ENCODE peak calls at places on chromosome 22, in ten cellular contexts. V is AG04450, J is testis, H is Peyer's patch, K is cardiac fibroblast, N is dorsolateral prefrontal cortex, T is epithelial cell of proximal tubule, G is tibial nerve, A is left ventricle myocardium inferior, U is fibroblast of the aortic adventitia. D is an unnamed sample.

GRCh38 chr22:50705219-50705691 is 32.6 kb downstream of the SHANK3 start:
- DNase-seq in V (peak), J (peak), H (no peak), K (peak), N (peak), T (no peak), G (peak), A (peak), U (peak), D (no peak)

GRCh38 chr22:44580176-44580575 is 82.1 kb upstream of the RTL6 start:
- DNase-seq in V (no peak), J (no peak), H (no peak), K (no peak), N (peak), T (no peak), G (no peak), A (no peak), U (no peak), D (no peak)

GRCh38 chr22:23678133-23678532 is 12.7 kb upstream of the RGL4 start:
- DNase-seq in V (no peak), J (no peak), H (no peak), K (no peak), N (peak), T (no peak), G (no peak), A (no peak), U (no peak), D (no peak)

GRCh38 chr22:45129703-45130524 is 33.8 kb upstream of the NUP50 start:
- DNase-seq in V (no peak), J (no peak), H (no peak), K (no peak), N (no peak), T (no peak), G (no peak), A (no peak), U (no peak), D (no peak)

GRCh38 chr22:47786650-47787290 is 1024.3 kb downstream of the TBC1D22A start:
- DNase-seq in V (no peak), J (no peak), H (no peak), K (no peak), N (no peak), T (no peak), G (no peak), A (no peak), U (no peak), D (no peak)

GRCh38 chr22:32112380-32112779 is 46.7 kb downstream of the C22orf42 start:
- DNase-seq in V (no peak), J (no peak), H (no peak), K (no peak), N (no peak), T (no peak), G (no peak), A (no peak), U (no peak), D (no peak)

GRCh38 chr22:44186737-44187136 is 6.0 kb downstream of the PARVG start:
- DNase-seq in V (no peak), J (no peak), H (no peak), K (no peak), N (no peak), T (no peak), G (no peak), A (no peak), U (no peak), D (no peak)

GRCh38 chr22:23042179-23042578 is 28.1 kb upstream of the GNAZ start:
- DNase-seq in V (no peak), J (no peak), H (no peak), K (no peak), N (no peak), T (no peak), G (no peak), A (no peak), U (no peak), D (no peak)

GRCh38 chr22:35547993-35548761 is 7.5 kb downstream of the RASD2 start:
- DNase-seq in V (no peak), J (no peak), H (no peak), K (peak), N (no peak), T (no peak), G (no peak), A (no peak), U (no peak), D (no peak)

GRCh38 chr22:46028069-46028991 is 51.4 kb upstream of the WNT7B start:
- DNase-seq in V (no peak), J (no peak), H (no peak), K (no peak), N (peak), T (no peak), G (no peak), A (peak), U (no peak), D (no peak)

GRCh38 chr22:43047605-43048004 is 32.7 kb upstream of the PACSIN2 start:
- DNase-seq in V (no peak), J (no peak), H (no peak), K (no peak), N (no peak), T (no peak), G (no peak), A (no peak), U (no peak), D (no peak)

GRCh38 chr22:32548039-32548438 is 73.4 kb downstream of the FBXO7 start:
- DNase-seq in V (no peak), J (no peak), H (no peak), K (no peak), N (no peak), T (no peak), G (no peak), A (no peak), U (no peak), D (no peak)

GRCh38 chr22:17155941-17156340 is 3.1 kb downstream of the HDHD5 start:
- DNase-seq in V (no peak), J (no peak), H (no peak), K (no peak), N (no peak), T (no peak), G (no peak), A (no peak), U (no peak), D (no peak)

GRCh38 chr22:36221799-36222751 is 17.3 kb downstream of the APOL2 start:
- DNase-seq in V (no peak), J (peak), H (peak), K (peak), N (no peak), T (no peak), G (no peak), A (no peak), U (peak), D (no peak)

GRCh38 chr22:50313021-50313420 is 5.6 kb upstream of the PLXNB2 start:
- DNase-seq in V (no peak), J (no peak), H (no peak), K (no peak), N (no peak), T (no peak), G (no peak), A (no peak), U (no peak), D (no peak)

GRCh38 chr22:18063311-18063710 is 14.5 kb upstream of the PEX26 start:
- DNase-seq in V (no peak), J (no peak), H (no peak), K (no peak), N (no peak), T (no peak), G (no peak), A (no peak), U (no peak), D (no peak)

GRCh38 chr22:38799265-38800002 is 5.5 kb upstream of the DNAL4 start:
- DNase-seq in V (no peak), J (no peak), H (no peak), K (peak), N (no peak), T (no peak), G (no peak), A (no peak), U (peak), D (peak)

GRCh38 chr22:39029227-39029626 is 8.3 kb downstream of the APOBEC3D start:
- DNase-seq in V (no peak), J (no peak), H (no peak), K (no peak), N (no peak), T (no peak), G (no peak), A (no peak), U (no peak), D (no peak)

GRCh38 chr22:35838849-35839646 is 121.4 kb downstream of the APOL5 start:
- DNase-seq in V (peak), J (peak), H (no peak), K (peak), N (no peak), T (no peak), G (peak), A (no peak), U (peak), D (peak)

GRCh38 chr22:50702821-50703725 is 30.4 kb downstream of the SHANK3 start:
- DNase-seq in V (no peak), J (no peak), H (no peak), K (no peak), N (peak), T (no peak), G (no peak), A (peak), U (no peak), D (no peak)

GRCh38 chr22:46111645-46112306 is 38.5 kb upstream of the PPARA start:
- DNase-seq in V (no peak), J (no peak), H (no peak), K (no peak), N (no peak), T (no peak), G (no peak), A (no peak), U (no peak), D (peak)

GRCh38 chr22:35642305-35642741 is 5.9 kb upstream of the APOL6 start:
- DNase-seq in V (no peak), J (peak), H (peak), K (peak), N (no peak), T (no peak), G (no peak), A (no peak), U (peak), D (peak)

GRCh38 chr22:44892803-44893730 is 116.7 kb downstream of the PHF21B start:
- DNase-seq in V (no peak), J (no peak), H (no peak), K (no peak), N (no peak), T (no peak), G (no peak), A (no peak), U (no peak), D (no peak)

GRCh38 chr22:30393322-30393680 is 3.5 kb upstream of the SEC14L2 start:
- DNase-seq in V (no peak), J (no peak), H (no peak), K (no peak), N (no peak), T (no peak), G (no peak), A (no peak), U (no peak), D (no peak)

GRCh38 chr22:31526275-31526674 is 29.9 kb downstream of the SFI1 start:
- DNase-seq in V (no peak), J (no peak), H (no peak), K (no peak), N (no peak), T (no peak), G (no peak), A (no peak), U (no peak), D (no peak)

GRCh38 chr22:30457964-30458363 is 13.9 kb downstream of the SEC14L3 start:
- DNase-seq in V (no peak), J (no peak), H (no peak), K (no peak), N (no peak), T (no peak), G (no peak), A (no peak), U (no peak), D (no peak)

GRCh38 chr22:43446881-43447280 is 35.1 kb downstream of the MPPED1 start:
- DNase-seq in V (no peak), J (peak), H (no peak), K (no peak), N (no peak), T (no peak), G (no peak), A (no peak), U (no peak), D (no peak)

GRCh38 chr22:46450931-46451660 is 86.3 kb downstream of the CELSR1 start:
- DNase-seq in V (no peak), J (no peak), H (no peak), K (no peak), N (no peak), T (no peak), G (no peak), A (no peak), U (no peak), D (no peak)

GRCh38 chr22:39932918-39933649 is 27.1 kb upstream of the TMA7B start:
- DNase-seq in V (no peak), J (no peak), H (peak), K (peak), N (no peak), T (no peak), G (no peak), A (no peak), U (peak), D (peak)

GRCh38 chr22:25081409-25081824 is 118.2 kb upstream of the CRYBB3 start:
- DNase-seq in V (no peak), J (peak), H (no peak), K (peak), N (no peak), T (no peak), G (peak), A (no peak), U (no peak), D (no peak)
- TF ChIP-seq CTCF in V (peak), J (peak), H (peak), K (peak), N (no peak), T (peak), G (no peak), A (peak), U (peak), D (peak)

GRCh38 chr22:20999350-21000214 is 2.3 kb downstream of the THAP7 start:
- DNase-seq in V (no peak), J (no peak), H (no peak), K (no peak), N (no peak), T (no peak), G (no peak), A (no peak), U (no peak), D (no peak)
- TF ChIP-seq CTCF in V (no peak), J (no peak), H (no peak), K (no peak), N (no peak), T (no peak), G (no peak), A (no peak), U (no peak), D (no peak)

DNA sequence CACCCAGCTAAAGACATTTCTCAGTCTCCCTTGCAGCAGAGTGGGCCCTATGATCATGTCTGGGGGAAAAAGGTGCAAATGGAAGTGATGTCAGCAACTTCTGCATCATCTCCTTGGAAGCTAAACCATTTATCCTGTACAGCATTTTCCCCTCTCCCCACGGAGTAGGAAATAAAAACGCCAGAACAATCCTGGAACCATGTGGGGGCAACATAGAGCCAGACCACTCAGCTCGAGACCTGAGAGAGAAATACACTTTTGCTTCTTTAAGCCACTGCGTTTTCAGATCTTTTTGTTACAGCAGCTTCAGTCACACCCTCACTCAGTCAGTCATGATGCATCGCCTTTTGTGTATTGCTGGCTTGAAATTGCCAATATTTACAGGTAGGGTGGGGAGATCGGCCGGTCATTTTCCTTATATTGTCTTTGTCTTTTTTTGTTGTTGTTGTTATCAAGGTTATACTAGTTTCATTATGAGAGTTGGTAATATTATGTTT is 9.1 kb upstream of the RAC2 start:
- DNase-seq in V (no peak), J (no peak), H (no peak), K (no peak), N (no peak), T (no peak), G (no peak), A (no peak), U (no peak), D (no peak)
- TF ChIP-seq CTCF in V (no peak), J (no peak), H (no peak), K (no peak), N (no peak), T (no peak), G (no peak), A (no peak), U (no peak), D (no peak)

GRCh38 chr22:27372969-27373670 is 428.4 kb downstream of the MN1 start:
- DNase-seq in V (no peak), J (no peak), H (no peak), K (no peak), N (no peak), T (no peak), G (no peak), A (no peak), U (no peak), D (no peak)
- TF ChIP-seq CTCF in V (no peak), J (no peak), H (peak), K (no peak), N (no peak), T (no peak), G (no peak), A (no peak), U (no peak), D (no peak)

GRCh38 chr22:21728270-21728669 is 7.3 kb downstream of the YPEL1 start:
- DNase-seq in V (no peak), J (no peak), H (no peak), K (no peak), N (no peak), T (no peak), G (no peak), A (no peak), U (no peak), D (no peak)

GRCh38 chr22:21727768-21728167 is 7.8 kb downstream of the YPEL1 start:
- DNase-seq in V (no peak), J (no peak), H (no peak), K (no peak), N (no peak), T (no peak), G (no peak), A (no peak), U (no peak), D (no peak)

GRCh38 chr22:21725956-21726649 is 9.5 kb downstream of the YPEL1 start:
- DNase-seq in V (no peak), J (no peak), H (no peak), K (no peak), N (no peak), T (no peak), G (no peak), A (no peak), U (no peak), D (no peak)

GRCh38 chr22:21727159-21727558 is 8.4 kb downstream of the YPEL1 start:
- DNase-seq in V (no peak), J (no peak), H (no peak), K (no peak), N (no peak), T (no peak), G (no peak), A (no peak), U (no peak), D (no peak)

DNA sequence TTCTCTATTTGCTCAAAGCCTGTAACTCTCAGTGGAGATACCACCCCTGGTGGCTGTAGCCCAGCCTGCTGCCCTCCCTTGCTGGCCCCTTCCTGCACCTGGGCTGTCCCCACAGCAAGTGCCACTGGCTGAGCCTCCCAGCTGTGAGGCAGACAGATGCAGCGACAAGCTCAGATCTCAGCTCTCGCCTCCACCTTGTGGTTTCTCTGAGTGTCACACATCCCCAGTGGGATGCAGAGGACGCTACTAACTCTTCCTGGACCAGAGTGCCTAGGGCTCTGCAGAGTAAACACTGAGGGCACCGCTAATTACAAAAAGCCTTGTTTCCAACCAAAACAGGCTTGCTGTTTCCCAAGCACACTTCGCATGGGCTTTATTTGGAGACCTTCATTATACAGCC is 8.9 kb downstream of the YPEL1 start:
- DNase-seq in V (no peak), J (no peak), H (no peak), K (no peak), N (no peak), T (no peak), G (no peak), A (no peak), U (no peak), D (no peak)
- TF ChIP-seq CTCF in V (no peak), J (no peak), H (peak), K (peak), N (no peak), T (peak), G (no peak), A (no peak), U (no peak), D (peak)